ENCODE peak calls at places on chromosomes 5 and 9, in four cellular contexts. One of them, this sample, is unnamed.
A peak's percentile ranks its signal among the peaks of the same experiment; 100 is the strongest.

GRCh38 chr9:130682490-130683121 is 11.0 kb upstream of the EXOSC2 start:
- DNase-seq in heart left ventricle: peak; percentile 69
- DNase-seq in GM12891: no peak
- DNase-seq in A549: peak; percentile 89
- DNase-seq in this sample: peak; percentile 58

GRCh38 chr9:20997503-20998076 is 33.9 kb downstream of the HACD4 start:
- DNase-seq in GM12891: no peak
- DNase-seq in A549: no peak
- DNase-seq in heart left ventricle: no peak
- DNase-seq in this sample: no peak

GRCh38 chr9:37508135-37508833 is 22.5 kb downstream of the POLR1E start:
- DNase-seq in GM12891: no peak
- DNase-seq in heart left ventricle: no peak
- DNase-seq in A549: no peak
- DNase-seq in this sample: no peak

GRCh38 chr9:83477571-83477970 is 60.6 kb downstream of the FRMD3 start:
- DNase-seq in heart left ventricle: no peak
- DNase-seq in A549: no peak
- DNase-seq in GM12891: no peak
- DNase-seq in this sample: no peak

GRCh38 chr9:38181866-38182265 is 112.8 kb upstream of the SHB start:
- DNase-seq in A549: no peak
- DNase-seq in GM12891: no peak
- DNase-seq in heart left ventricle: no peak
- DNase-seq in this sample: no peak

GRCh38 chr5:64195981-64196380 is 30.3 kb downstream of the RNF180 start:
- DNase-seq in A549: no peak
- DNase-seq in heart left ventricle: no peak
- DNase-seq in GM12891: no peak
- DNase-seq in this sample: no peak

GRCh38 chr5:125484272-125485002 is 738.0 kb upstream of the ZNF608 start:
- DNase-seq in heart left ventricle: peak; percentile 44
- DNase-seq in GM12891: no peak
- DNase-seq in A549: peak; percentile 69
- DNase-seq in this sample: no peak

GRCh38 chr9:21591221-21592062 is 109.3 kb upstream of the IFNE start:
- DNase-seq in GM12891: no peak
- DNase-seq in A549: peak; percentile 99
- DNase-seq in heart left ventricle: no peak
- DNase-seq in this sample: no peak

GRCh38 chr5:112669328-112669963 is 68.2 kb upstream of the APC start:
- DNase-seq in heart left ventricle: no peak
- DNase-seq in GM12891: no peak
- DNase-seq in A549: no peak
- DNase-seq in this sample: no peak

GRCh38 chr5:139725073-139725830 is 70.4 kb upstream of the PSD2 start:
- DNase-seq in heart left ventricle: peak; percentile 64
- DNase-seq in GM12891: no peak
- DNase-seq in A549: no peak
- DNase-seq in this sample: no peak

GRCh38 chr5:159096555-159097460 is 2.9 kb downstream of the EBF1 start:
- DNase-seq in heart left ventricle: peak; percentile 30
- DNase-seq in GM12891: no peak
- DNase-seq in A549: no peak
- DNase-seq in this sample: no peak

GRCh38 chr5:14501353-14502162 is 80.0 kb upstream of the OTULINL start:
- DNase-seq in heart left ventricle: no peak
- DNase-seq in A549: no peak
- DNase-seq in GM12891: no peak
- DNase-seq in this sample: no peak

GRCh38 chr5:115831163-115831768 is 10.1 kb downstream of the ATG12 start:
- DNase-seq in A549: peak; percentile 50
- DNase-seq in GM12891: no peak
- DNase-seq in heart left ventricle: no peak
- DNase-seq in this sample: peak; percentile 64

GRCh38 chr9:125829743-125830142 is 82.6 kb downstream of the PBX3 start:
- DNase-seq in GM12891: no peak
- DNase-seq in A549: no peak
- DNase-seq in heart left ventricle: peak; percentile 18
- DNase-seq in this sample: peak; percentile 63

GRCh38 chr5:55601209-55601618 is 66.5 kb upstream of the PLPP1 start:
- DNase-seq in GM12891: no peak
- DNase-seq in heart left ventricle: peak; percentile 88
- DNase-seq in A549: peak; percentile 96
- DNase-seq in this sample: no peak

GRCh38 chr5:127012933-127013332 is 17.4 kb downstream of the MARCHF3 start:
- DNase-seq in A549: no peak
- DNase-seq in heart left ventricle: no peak
- DNase-seq in GM12891: no peak
- DNase-seq in this sample: no peak

GRCh38 chr5:128174951-128175350 is 91.4 kb downstream of the SLC12A2 start:
- DNase-seq in heart left ventricle: no peak
- DNase-seq in A549: no peak
- DNase-seq in GM12891: no peak
- DNase-seq in this sample: no peak

GRCh38 chr5:75951158-75951557 is 132.0 kb upstream of the SV2C start:
- DNase-seq in A549: no peak
- DNase-seq in GM12891: no peak
- DNase-seq in heart left ventricle: no peak
- DNase-seq in this sample: no peak

GRCh38 chr9:1042466-1042865 is 7.7 kb upstream of the DMRT2 start:
- DNase-seq in A549: no peak
- DNase-seq in GM12891: no peak
- DNase-seq in heart left ventricle: no peak
- DNase-seq in this sample: peak; percentile 32

GRCh38 chr5:6804766-6805165 is 91.5 kb downstream of the TENT4A start:
- DNase-seq in heart left ventricle: no peak
- DNase-seq in GM12891: no peak
- DNase-seq in A549: no peak
- DNase-seq in this sample: no peak

GRCh38 chr5:180818275-180818674 is 15.7 kb upstream of the MGAT1 start:
- DNase-seq in heart left ventricle: no peak
- DNase-seq in GM12891: no peak
- DNase-seq in A549: no peak
- DNase-seq in this sample: no peak

GRCh38 chr5:11719888-11720481 is 184.3 kb downstream of the CTNND2 start:
- DNase-seq in A549: peak; percentile 51
- DNase-seq in GM12891: no peak
- DNase-seq in heart left ventricle: peak; percentile 15
- DNase-seq in this sample: peak; percentile 12

GRCh38 chr5:169847519-169847918 is 132.8 kb downstream of the INSYN2B start:
- DNase-seq in A549: no peak
- DNase-seq in GM12891: no peak
- DNase-seq in heart left ventricle: no peak
- DNase-seq in this sample: no peak

GRCh38 chr5:175842947-175843793 is 28.2 kb upstream of the CPLX2 start:
- DNase-seq in GM12891: no peak
- DNase-seq in A549: peak; percentile 84
- DNase-seq in heart left ventricle: no peak
- DNase-seq in this sample: no peak

GRCh38 chr5:144144956-144145751 is 25.3 kb downstream of the YIPF5 start:
- DNase-seq in heart left ventricle: no peak
- DNase-seq in GM12891: no peak
- DNase-seq in A549: no peak
- DNase-seq in this sample: no peak

GRCh38 chr5:1251678-1252580 is 26.7 kb downstream of the SLC6A18 start:
- DNase-seq in heart left ventricle: no peak
- DNase-seq in GM12891: no peak
- DNase-seq in A549: no peak
- DNase-seq in this sample: no peak

GRCh38 chr5:142432369-142432863 is 107.6 kb upstream of the SPRY4 start:
- DNase-seq in A549: no peak
- DNase-seq in GM12891: no peak
- DNase-seq in heart left ventricle: peak; percentile 26
- DNase-seq in this sample: no peak

DNA sequence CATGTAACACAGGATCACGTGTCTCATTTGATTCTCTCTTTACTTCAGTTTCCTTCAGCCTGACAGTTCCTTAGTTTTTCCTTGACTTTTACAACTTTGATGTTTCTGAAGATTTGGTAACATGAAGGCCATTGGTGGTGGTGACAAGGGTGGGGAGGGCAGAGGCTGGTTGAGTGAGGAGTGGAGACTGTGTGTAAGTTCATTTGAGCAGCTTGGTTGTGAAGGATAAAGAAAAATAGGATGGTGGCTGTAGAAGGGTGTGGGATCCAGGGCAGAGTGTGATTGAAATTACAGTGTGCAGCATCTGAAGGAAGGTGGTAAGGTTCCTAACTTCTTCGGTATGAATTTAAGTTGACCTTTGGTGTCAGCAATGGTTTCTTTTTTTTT is 20.4 kb downstream of the SUB1 start:
- DNase-seq in A549: no peak
- DNase-seq in heart left ventricle: no peak
- DNase-seq in GM12891: no peak
- DNase-seq in this sample: no peak
- TF ChIP-seq POLR2A in A549: no peak
- TF ChIP-seq POLR2A in heart left ventricle: no peak
- TF ChIP-seq POLR2A in GM12891: peak; percentile 71
- TF ChIP-seq POLR2A in this sample: no peak

DNA sequence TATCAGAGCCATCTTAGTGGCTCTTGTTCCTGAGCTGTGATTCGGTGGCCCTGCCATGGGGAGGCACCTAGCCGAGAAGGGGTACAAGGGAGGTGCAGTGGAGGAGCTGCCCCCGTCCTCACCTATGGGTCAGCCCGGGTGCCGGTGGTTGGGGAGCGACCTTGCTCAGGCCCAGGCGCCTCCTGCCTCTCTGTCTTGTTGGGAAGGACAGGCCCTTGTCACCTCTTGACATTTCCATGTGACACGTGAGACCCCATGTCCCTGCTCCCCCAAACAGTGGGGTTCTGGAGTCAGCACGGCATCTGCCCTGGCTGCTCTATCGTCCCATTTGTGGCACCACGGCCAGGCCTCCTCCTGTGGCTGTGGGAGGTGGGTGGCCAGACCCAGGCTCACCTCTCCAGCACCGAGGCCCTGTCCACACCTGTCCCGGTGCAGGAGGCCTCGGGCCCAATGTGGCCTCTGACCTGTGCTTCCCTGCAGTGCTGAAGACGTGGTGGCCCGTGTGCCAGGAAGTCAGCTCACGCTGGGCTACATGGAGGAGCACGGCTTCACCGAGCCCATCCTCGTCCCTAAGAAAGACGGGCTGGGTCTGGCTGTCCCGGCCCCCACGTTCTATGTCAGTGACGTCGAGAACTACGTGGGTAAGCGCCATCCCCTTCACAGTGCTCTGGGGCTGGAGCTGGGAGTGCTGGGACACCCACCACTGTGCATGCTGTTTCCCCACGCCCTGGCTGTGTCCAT is 68.9 kb downstream of the PHF2 start:
- DNase-seq in heart left ventricle: peak; percentile 4
- DNase-seq in GM12891: no peak
- DNase-seq in A549: no peak
- DNase-seq in this sample: no peak
- TF ChIP-seq POLR2A in heart left ventricle: no peak
- TF ChIP-seq POLR2A in GM12891: no peak
- TF ChIP-seq POLR2A in A549: no peak
- TF ChIP-seq POLR2A in this sample: no peak

DNA sequence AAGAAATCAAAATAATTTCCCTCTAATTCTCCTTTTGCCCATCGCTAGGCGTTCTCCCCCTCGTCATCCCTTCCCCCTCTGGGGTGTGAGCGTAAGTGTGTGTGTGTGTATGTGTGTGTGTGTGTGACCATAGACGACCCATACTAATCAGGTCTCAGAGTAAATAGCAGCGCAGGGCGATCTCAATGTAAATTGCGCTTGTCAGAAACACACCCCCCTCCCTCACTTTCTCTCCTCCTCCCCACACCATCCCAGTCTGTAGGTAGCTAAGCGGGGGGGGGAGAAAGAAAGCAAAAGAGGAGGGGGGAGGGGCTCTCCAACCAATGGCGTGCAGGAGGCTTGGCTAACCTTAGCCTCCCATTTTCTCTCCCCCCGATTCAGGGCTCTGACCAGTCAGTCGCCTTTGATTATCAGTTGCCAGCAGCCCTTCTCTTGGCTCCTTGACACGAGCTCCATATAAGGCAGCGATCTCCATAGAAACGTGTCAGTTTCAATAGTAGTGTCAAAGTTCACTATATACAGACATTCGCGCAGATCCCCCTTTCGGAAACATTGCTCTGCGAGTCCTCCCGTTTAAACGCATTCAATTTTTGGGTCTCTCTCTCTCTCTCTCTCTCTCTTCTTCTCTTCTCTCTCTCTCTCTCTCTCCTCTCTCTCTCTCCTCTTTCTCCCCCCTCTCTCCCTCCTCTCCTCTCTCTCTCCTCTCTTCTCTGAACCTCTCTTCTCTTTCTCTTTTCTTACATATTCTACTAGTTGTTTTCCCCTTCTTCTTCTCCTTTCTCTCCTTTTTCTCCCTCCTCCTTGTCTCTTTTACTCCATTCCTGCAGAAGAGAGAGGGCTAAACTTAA is at the start of gene NR2F1:
- DNase-seq in GM12891: no peak
- DNase-seq in heart left ventricle: no peak
- DNase-seq in A549: peak; percentile 95
- DNase-seq in this sample: peak; percentile 97
- TF ChIP-seq POLR2A in GM12891: no peak
- TF ChIP-seq POLR2A in heart left ventricle: no peak
- TF ChIP-seq POLR2A in A549: no peak
- TF ChIP-seq POLR2A in this sample: no peak

DNA sequence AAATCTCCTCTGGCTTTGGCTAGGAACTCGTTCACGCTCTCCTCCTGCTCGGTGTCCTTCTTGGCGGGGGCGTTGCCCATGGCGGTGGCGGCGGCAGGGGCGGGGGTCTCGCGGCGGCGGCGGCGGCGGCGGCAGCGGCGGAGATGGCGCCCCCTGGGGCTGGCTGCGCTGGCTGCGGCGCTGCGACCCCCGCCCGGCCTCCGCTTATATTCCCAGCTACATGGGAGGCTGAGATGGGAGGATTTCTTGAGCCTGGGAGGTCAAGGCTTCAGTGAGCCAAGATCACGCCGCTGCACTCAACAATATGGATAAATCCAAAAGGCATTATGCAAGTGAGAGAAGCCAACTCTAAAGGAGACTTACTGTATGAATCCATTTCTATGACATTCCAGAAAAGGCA is at the start of gene PRKACG:
- DNase-seq in heart left ventricle: no peak
- DNase-seq in A549: no peak
- DNase-seq in GM12891: no peak
- DNase-seq in this sample: no peak
- TF ChIP-seq POLR2A in heart left ventricle: no peak
- TF ChIP-seq POLR2A in A549: no peak
- TF ChIP-seq POLR2A in GM12891: no peak
- TF ChIP-seq POLR2A in this sample: no peak

GRCh38 chr9:132995121-132995420 is 16.6 kb downstream of the GFI1B start:
- DNase-seq in A549: no peak
- DNase-seq in GM12891: no peak
- DNase-seq in heart left ventricle: no peak
- DNase-seq in this sample: no peak
- TF ChIP-seq POLR2A in A549: no peak
- TF ChIP-seq POLR2A in GM12891: no peak
- TF ChIP-seq POLR2A in heart left ventricle: no peak
- TF ChIP-seq POLR2A in this sample: no peak